ENCODE peak calls at places on chromosomes 11 and 22, in five cellular contexts. Y, Q, C, I and O are unnamed samples.

GRCh38 chr11:2769779-2770555 is 70.2 kb upstream of the KCNQ1OT1 start:
- DNase-seq in Q (no peak), C (no peak), Y (peak; percentile 3), I (no peak), O (peak; percentile 84)

GRCh38 chr11:95378789-95379188 is 147.8 kb upstream of the SESN3 start:
- DNase-seq in I (no peak), Q (no peak), Y (no peak), C (no peak), O (no peak)

GRCh38 chr11:64876835-64877341 is 1.5 kb downstream of the EHD1 start:
- DNase-seq in C (peak; percentile 56), I (peak; percentile 88), Q (no peak), Y (peak; percentile 52), O (peak; percentile 92)

GRCh38 chr11:67356867-67357561 is 3.7 kb upstream of the POLD4 start:
- DNase-seq in Q (peak; percentile 79), I (peak; percentile 72), C (peak; percentile 78), Y (peak; percentile 60), O (no peak)

GRCh38 chr11:25094085-25094802 is 597.4 kb downstream of the LUZP2 start:
- DNase-seq in C (no peak), I (no peak), Q (no peak), Y (no peak), O (peak; percentile 79)

GRCh38 chr11:122779047-122779629 is 59.2 kb upstream of the CRTAM start:
- DNase-seq in Y (no peak), Q (peak; percentile 61), C (no peak), I (peak; percentile 72), O (no peak)

GRCh38 chr22:42270178-42270511 is 308 bp downstream of the TCF20 start:
- DNase-seq in C (peak; percentile 51), I (no peak), Q (no peak), Y (no peak), O (no peak)

GRCh38 chr11:106468091-106468490 is 390.6 kb downstream of the AASDHPPT start:
- DNase-seq in Q (peak; percentile 66), I (peak; percentile 22), Y (no peak), C (no peak), O (no peak)

GRCh38 chr11:125938418-125938817 is 7.4 kb upstream of the VSIG10L2 start:
- DNase-seq in C (no peak), Y (no peak), I (no peak), Q (no peak), O (no peak)

GRCh38 chr11:32838505-32839274 is 9.0 kb downstream of the PRRG4 start:
- DNase-seq in C (no peak), Y (peak; percentile 25), Q (peak; percentile 8), I (no peak), O (no peak)

GRCh38 chr11:110376711-110377324 is 52.9 kb upstream of the FDX1 start:
- DNase-seq in I (peak; percentile 84), Y (peak; percentile 70), Q (peak; percentile 85), C (peak; percentile 75), O (no peak)

GRCh38 chr11:123570939-123571590 is 83.4 kb downstream of the SCN3B start:
- DNase-seq in C (no peak), Y (no peak), Q (no peak), I (no peak), O (no peak)

GRCh38 chr11:64384981-64385952 is 26.3 kb downstream of the RPS6KA4 start:
- DNase-seq in C (no peak), I (no peak), Q (no peak), Y (no peak), O (no peak)

GRCh38 chr11:64605656-64606585 is 14.9 kb downstream of the SLC22A12 start:
- DNase-seq in Y (no peak), Q (no peak), C (no peak), I (no peak), O (peak; percentile 62)

GRCh38 chr11:60700689-60701508 is 1.5 kb downstream of the MS4A8 start:
- DNase-seq in C (peak; percentile 52), I (no peak), Q (peak; percentile 2), Y (peak; percentile 21), O (no peak)

GRCh38 chr11:49995559-49995958 is 13.2 kb upstream of the OR4C12 start:
- DNase-seq in C (peak; percentile 26), I (peak; percentile 42), Q (peak; percentile 63), Y (peak; percentile 10), O (no peak)

GRCh38 chr11:115476463-115477286 is 27.5 kb downstream of the CADM1 start:
- DNase-seq in Q (no peak), I (no peak), C (no peak), Y (no peak), O (no peak)

GRCh38 chr11:124170801-124171586 is 12.2 kb upstream of the OR10D3 start:
- DNase-seq in Y (no peak), I (no peak), Q (no peak), C (no peak), O (no peak)

GRCh38 chr22:20563941-20564371 is 56.5 kb downstream of the MED15 start:
- DNase-seq in Y (no peak), C (no peak), Q (no peak), I (no peak), O (no peak)

GRCh38 chr11:67647471-67647870 is 3.1 kb downstream of the ACY3 start:
- DNase-seq in Y (no peak), I (no peak), Q (no peak), C (no peak), O (no peak)

GRCh38 chr11:112656772-112657428 is 304.3 kb upstream of the NCAM1 start:
- DNase-seq in C (no peak), Y (no peak), I (peak; percentile 91), Q (peak; percentile 88), O (no peak)

GRCh38 chr11:67628710-67629385 is 889 bp downstream of the NUDT8 start:
- DNase-seq in I (no peak), Q (no peak), Y (no peak), C (no peak), O (peak; percentile 74)

GRCh38 chr11:14645247-14645912 is 1.8 kb downstream of the PDE3B start:
- DNase-seq in Y (no peak), C (no peak), I (peak; percentile 5), Q (peak; percentile 40), O (no peak)

GRCh38 chr22:27454807-27455450 is 346.6 kb downstream of the MN1 start:
- DNase-seq in Y (no peak), I (peak; percentile 49), C (no peak), Q (no peak), O (no peak)

GRCh38 chr11:91173701-91174100 is 950.9 kb upstream of the CHORDC1 start:
- DNase-seq in Y (no peak), C (no peak), Q (peak; percentile 6), I (no peak), O (no peak)

GRCh38 chr11:66676931-66677598 is 622 bp downstream of the RBM4B start:
- DNase-seq in Q (peak; percentile 6), C (no peak), Y (no peak), I (no peak), O (peak; percentile 8)

GRCh38 chr22:35561796-35562526 is 21.3 kb downstream of the RASD2 start:
- DNase-seq in I (peak; percentile 61), C (peak; percentile 38), Q (peak; percentile 68), Y (no peak), O (no peak)

GRCh38 chr22:41257696-41258095 is 17.0 kb upstream of the CHADL start:
- DNase-seq in Q (no peak), C (no peak), Y (no peak), I (no peak), O (no peak)

GRCh38 chr11:61168858-61169257 is 7.6 kb upstream of the VPS37C start:
- DNase-seq in C (no peak), Q (no peak), I (no peak), Y (no peak), O (no peak)

GRCh38 chr11:73178092-73178539 is 36.0 kb upstream of the FCHSD2 start:
- DNase-seq in C (peak; percentile 82), Q (peak; percentile 77), I (peak; percentile 90), Y (peak; percentile 81), O (no peak)

GRCh38 chr11:105763594-105763993 is 153.7 kb downstream of the GRIA4 start:
- DNase-seq in Q (no peak), I (no peak), Y (no peak), C (no peak), O (no peak)

GRCh38 chr11:41102471-41102870 is 357.0 kb downstream of the LRRC4C start:
- DNase-seq in C (no peak), Y (no peak), Q (no peak), I (no peak), O (no peak)

DNA sequence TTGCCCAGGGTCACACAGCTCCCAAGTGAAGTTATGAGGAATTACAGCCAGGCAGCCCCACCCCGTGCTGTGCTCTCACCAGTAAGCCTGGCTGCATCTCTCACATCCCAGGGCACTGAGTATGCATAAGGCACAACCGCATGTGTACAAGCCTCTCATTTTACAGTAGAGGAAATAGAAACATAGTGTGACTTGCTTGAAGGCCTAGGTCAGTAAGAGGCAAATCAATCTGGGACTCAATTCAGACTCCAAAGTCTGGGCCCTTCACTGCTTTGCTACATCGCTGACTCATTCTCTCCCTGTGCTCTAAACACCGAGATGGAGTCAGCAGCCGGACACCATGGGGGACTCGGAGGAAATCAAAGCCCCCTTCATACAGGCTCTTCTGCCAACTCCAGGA is 7.9 kb downstream of the ABTB2 start:
- DNase-seq in Q (peak; percentile 72), I (peak; percentile 43), C (peak; percentile 58), Y (no peak), O (no peak)
- TF ChIP-seq CTCF in Q (no peak), I (no peak), C (no peak), Y (no peak), O (no peak)

DNA sequence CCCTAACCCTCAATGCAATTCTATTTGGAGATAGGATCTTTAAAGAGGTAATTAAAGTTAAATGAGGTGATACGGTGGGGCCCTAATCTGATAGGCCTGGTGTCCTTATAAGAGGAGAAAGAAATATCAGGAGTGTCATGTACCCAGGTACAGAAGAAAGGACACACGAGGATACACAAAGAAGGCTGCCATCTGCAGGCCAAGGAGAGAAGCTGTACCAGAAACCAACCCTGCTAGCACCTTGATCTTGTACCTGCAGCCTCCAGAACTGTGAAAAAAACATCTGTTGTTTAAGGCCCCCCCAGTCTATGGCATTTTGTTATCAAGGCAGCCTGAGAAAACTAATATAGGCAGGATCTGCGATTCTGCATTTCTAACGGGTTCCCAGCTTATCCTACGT is 44.2 kb downstream of the FBXO7 start:
- DNase-seq in Q (no peak), Y (no peak), I (no peak), C (no peak), O (no peak)
- TF ChIP-seq CTCF in Q (peak; percentile 43), Y (no peak), I (peak; percentile 13), C (peak; percentile 25), O (peak; percentile 49)

GRCh38 chr11:45527898-45528297 is 137.5 kb downstream of the CHST1 start:
- DNase-seq in I (no peak), C (no peak), Q (peak; percentile 5), Y (no peak), O (no peak)
- TF ChIP-seq CTCF in I (no peak), C (no peak), Q (no peak), Y (no peak), O (no peak)

DNA sequence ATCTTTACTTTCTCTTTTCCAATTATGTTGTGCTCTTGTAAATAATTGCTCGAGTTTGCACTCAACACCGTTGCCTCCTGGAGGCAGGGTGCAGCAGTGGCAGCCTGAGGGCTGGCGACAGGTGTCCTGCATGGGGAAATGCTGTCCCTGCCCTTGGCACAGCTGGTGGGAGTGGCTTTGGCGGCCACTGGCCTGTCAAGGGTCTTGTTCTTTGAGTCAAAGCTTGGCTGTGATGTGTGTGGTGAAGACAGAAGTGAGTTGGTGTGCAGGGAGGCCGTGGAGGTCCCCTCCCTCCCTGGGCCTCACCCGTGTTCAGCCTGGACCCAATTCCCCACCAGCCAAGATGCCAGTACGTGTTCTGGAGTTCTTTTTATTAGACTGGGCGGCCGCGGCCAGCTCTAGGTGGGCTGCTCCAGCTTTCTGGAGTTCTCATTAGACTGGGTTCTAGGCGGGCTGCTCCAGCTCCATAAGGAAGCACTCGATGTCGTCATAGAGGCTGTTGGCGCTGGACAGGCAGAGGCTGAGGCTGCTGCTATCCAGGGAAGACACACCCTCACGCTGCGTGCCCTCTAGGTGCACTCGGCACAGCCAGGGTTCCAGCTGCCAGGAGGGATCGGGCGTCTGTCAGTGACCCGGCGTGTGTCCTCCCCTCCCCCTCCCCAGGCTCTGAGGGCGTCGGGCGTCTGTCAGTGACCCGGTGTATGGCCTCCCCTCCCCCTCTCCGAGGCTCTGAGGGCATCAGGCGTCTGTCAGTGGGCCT is 3.4 kb downstream of the IRF7 start:
- DNase-seq in I (peak; percentile 18), Q (peak; percentile 29), Y (no peak), C (peak; percentile 55), O (peak; percentile 93)
- TF ChIP-seq CTCF in I (peak; percentile 32), Q (peak; percentile 24), Y (no peak), C (no peak), O (peak; percentile 49)